ENCODE peak calls at places on chromosome 4, in ten cellular contexts. One of them, this sample, is unnamed.

GRCh38 chr4:11543710-11544109 is 115.0 kb upstream of the HS3ST1 start:
- DNase-seq in neural progenitor cell: no peak
- DNase-seq in CD8-positive, alpha-beta T cell: no peak
- DNase-seq in HFF-Myc: no peak
- DNase-seq in left ventricle myocardium superior: no peak
- DNase-seq in iris pigment epithelial cell: peak
- DNase-seq in stimulated activated naive CD8-positive, alpha-beta T cell treated with anti-CD3 and anti-CD28 coated beads, Interleukin-15, Interleukin-2, amounts not matched to agents 100 U/mL and 50 U/mL, for 24 hours: no peak
- DNase-seq in stimulated activated CD4-positive, alpha-beta T cell treated with anti-CD3 and anti-CD28 coated beads, Interleukin-2, amount 100 ng/mL, for 48 hours: no peak
- DNase-seq in NCI-H2171: no peak
- DNase-seq in heart left ventricle: no peak
- DNase-seq in this sample: no peak

GRCh38 chr4:76704133-76704881 is 193.6 kb downstream of the SOWAHB start:
- DNase-seq in neural progenitor cell: no peak
- DNase-seq in CD8-positive, alpha-beta T cell: no peak
- DNase-seq in HFF-Myc: no peak
- DNase-seq in left ventricle myocardium superior: no peak
- DNase-seq in iris pigment epithelial cell: peak
- DNase-seq in stimulated activated naive CD8-positive, alpha-beta T cell treated with anti-CD3 and anti-CD28 coated beads, Interleukin-15, Interleukin-2, amounts not matched to agents 100 U/mL and 50 U/mL, for 24 hours: no peak
- DNase-seq in stimulated activated CD4-positive, alpha-beta T cell treated with anti-CD3 and anti-CD28 coated beads, Interleukin-2, amount 100 ng/mL, for 48 hours: no peak
- DNase-seq in NCI-H2171: no peak
- DNase-seq in heart left ventricle: no peak
- DNase-seq in this sample: no peak

GRCh38 chr4:54232151-54232688 is 3.1 kb downstream of the PDGFRA start:
- DNase-seq in neural progenitor cell: peak
- DNase-seq in CD8-positive, alpha-beta T cell: no peak
- DNase-seq in HFF-Myc: no peak
- DNase-seq in left ventricle myocardium superior: peak
- DNase-seq in iris pigment epithelial cell: peak
- DNase-seq in stimulated activated naive CD8-positive, alpha-beta T cell treated with anti-CD3 and anti-CD28 coated beads, Interleukin-15, Interleukin-2, amounts not matched to agents 100 U/mL and 50 U/mL, for 24 hours: no peak
- DNase-seq in stimulated activated CD4-positive, alpha-beta T cell treated with anti-CD3 and anti-CD28 coated beads, Interleukin-2, amount 100 ng/mL, for 48 hours: no peak
- DNase-seq in NCI-H2171: no peak
- DNase-seq in heart left ventricle: no peak
- DNase-seq in this sample: no peak

GRCh38 chr4:6288871-6289270 is 19.2 kb downstream of the WFS1 start:
- DNase-seq in neural progenitor cell: no peak
- DNase-seq in CD8-positive, alpha-beta T cell: no peak
- DNase-seq in HFF-Myc: no peak
- DNase-seq in left ventricle myocardium superior: peak
- DNase-seq in iris pigment epithelial cell: no peak
- DNase-seq in stimulated activated naive CD8-positive, alpha-beta T cell treated with anti-CD3 and anti-CD28 coated beads, Interleukin-15, Interleukin-2, amounts not matched to agents 100 U/mL and 50 U/mL, for 24 hours: no peak
- DNase-seq in stimulated activated CD4-positive, alpha-beta T cell treated with anti-CD3 and anti-CD28 coated beads, Interleukin-2, amount 100 ng/mL, for 48 hours: no peak
- DNase-seq in NCI-H2171: no peak
- DNase-seq in heart left ventricle: no peak
- DNase-seq in this sample: no peak

GRCh38 chr4:88158360-88159136 is at the start of gene ABCG2:
- DNase-seq in neural progenitor cell: peak
- DNase-seq in CD8-positive, alpha-beta T cell: no peak
- DNase-seq in HFF-Myc: peak
- DNase-seq in left ventricle myocardium superior: peak
- DNase-seq in iris pigment epithelial cell: peak
- DNase-seq in stimulated activated naive CD8-positive, alpha-beta T cell treated with anti-CD3 and anti-CD28 coated beads, Interleukin-15, Interleukin-2, amounts not matched to agents 100 U/mL and 50 U/mL, for 24 hours: peak
- DNase-seq in stimulated activated CD4-positive, alpha-beta T cell treated with anti-CD3 and anti-CD28 coated beads, Interleukin-2, amount 100 ng/mL, for 48 hours: peak
- DNase-seq in NCI-H2171: no peak
- DNase-seq in heart left ventricle: peak
- DNase-seq in this sample: peak

GRCh38 chr4:169583563-169583962 is 28.8 kb downstream of the NEK1 start:
- DNase-seq in neural progenitor cell: no peak
- DNase-seq in CD8-positive, alpha-beta T cell: no peak
- DNase-seq in HFF-Myc: peak
- DNase-seq in left ventricle myocardium superior: no peak
- DNase-seq in iris pigment epithelial cell: peak
- DNase-seq in stimulated activated naive CD8-positive, alpha-beta T cell treated with anti-CD3 and anti-CD28 coated beads, Interleukin-15, Interleukin-2, amounts not matched to agents 100 U/mL and 50 U/mL, for 24 hours: no peak
- DNase-seq in stimulated activated CD4-positive, alpha-beta T cell treated with anti-CD3 and anti-CD28 coated beads, Interleukin-2, amount 100 ng/mL, for 48 hours: no peak
- DNase-seq in NCI-H2171: no peak
- DNase-seq in heart left ventricle: no peak
- DNase-seq in this sample: no peak

GRCh38 chr4:179415016-179415841 is 1973.0 kb upstream of the AGA start:
- DNase-seq in neural progenitor cell: no peak
- DNase-seq in CD8-positive, alpha-beta T cell: no peak
- DNase-seq in HFF-Myc: no peak
- DNase-seq in left ventricle myocardium superior: no peak
- DNase-seq in iris pigment epithelial cell: peak
- DNase-seq in stimulated activated naive CD8-positive, alpha-beta T cell treated with anti-CD3 and anti-CD28 coated beads, Interleukin-15, Interleukin-2, amounts not matched to agents 100 U/mL and 50 U/mL, for 24 hours: no peak
- DNase-seq in stimulated activated CD4-positive, alpha-beta T cell treated with anti-CD3 and anti-CD28 coated beads, Interleukin-2, amount 100 ng/mL, for 48 hours: no peak
- DNase-seq in NCI-H2171: no peak
- DNase-seq in heart left ventricle: no peak
- DNase-seq in this sample: no peak

GRCh38 chr4:19329631-19330030 is 922.1 kb upstream of the SLIT2 start:
- DNase-seq in neural progenitor cell: no peak
- DNase-seq in CD8-positive, alpha-beta T cell: no peak
- DNase-seq in HFF-Myc: peak
- DNase-seq in left ventricle myocardium superior: no peak
- DNase-seq in iris pigment epithelial cell: peak
- DNase-seq in stimulated activated naive CD8-positive, alpha-beta T cell treated with anti-CD3 and anti-CD28 coated beads, Interleukin-15, Interleukin-2, amounts not matched to agents 100 U/mL and 50 U/mL, for 24 hours: no peak
- DNase-seq in stimulated activated CD4-positive, alpha-beta T cell treated with anti-CD3 and anti-CD28 coated beads, Interleukin-2, amount 100 ng/mL, for 48 hours: no peak
- DNase-seq in NCI-H2171: peak
- DNase-seq in heart left ventricle: no peak
- DNase-seq in this sample: no peak

GRCh38 chr4:75289843-75290616 is 224.2 kb downstream of the RCHY1 start:
- DNase-seq in neural progenitor cell: peak
- DNase-seq in CD8-positive, alpha-beta T cell: no peak
- DNase-seq in HFF-Myc: no peak
- DNase-seq in left ventricle myocardium superior: no peak
- DNase-seq in iris pigment epithelial cell: peak
- DNase-seq in stimulated activated naive CD8-positive, alpha-beta T cell treated with anti-CD3 and anti-CD28 coated beads, Interleukin-15, Interleukin-2, amounts not matched to agents 100 U/mL and 50 U/mL, for 24 hours: no peak
- DNase-seq in stimulated activated CD4-positive, alpha-beta T cell treated with anti-CD3 and anti-CD28 coated beads, Interleukin-2, amount 100 ng/mL, for 48 hours: no peak
- DNase-seq in NCI-H2171: no peak
- DNase-seq in heart left ventricle: no peak
- DNase-seq in this sample: no peak

GRCh38 chr4:174444390-174444789 is 77.9 kb downstream of the HPGD start:
- DNase-seq in neural progenitor cell: no peak
- DNase-seq in CD8-positive, alpha-beta T cell: no peak
- DNase-seq in HFF-Myc: no peak
- DNase-seq in left ventricle myocardium superior: no peak
- DNase-seq in iris pigment epithelial cell: no peak
- DNase-seq in stimulated activated naive CD8-positive, alpha-beta T cell treated with anti-CD3 and anti-CD28 coated beads, Interleukin-15, Interleukin-2, amounts not matched to agents 100 U/mL and 50 U/mL, for 24 hours: no peak
- DNase-seq in stimulated activated CD4-positive, alpha-beta T cell treated with anti-CD3 and anti-CD28 coated beads, Interleukin-2, amount 100 ng/mL, for 48 hours: no peak
- DNase-seq in NCI-H2171: no peak
- DNase-seq in heart left ventricle: no peak
- DNase-seq in this sample: no peak

GRCh38 chr4:158129649-158130048 is 43.2 kb downstream of the GASK1B start:
- DNase-seq in neural progenitor cell: no peak
- DNase-seq in CD8-positive, alpha-beta T cell: no peak
- DNase-seq in HFF-Myc: no peak
- DNase-seq in left ventricle myocardium superior: no peak
- DNase-seq in iris pigment epithelial cell: peak
- DNase-seq in stimulated activated naive CD8-positive, alpha-beta T cell treated with anti-CD3 and anti-CD28 coated beads, Interleukin-15, Interleukin-2, amounts not matched to agents 100 U/mL and 50 U/mL, for 24 hours: no peak
- DNase-seq in stimulated activated CD4-positive, alpha-beta T cell treated with anti-CD3 and anti-CD28 coated beads, Interleukin-2, amount 100 ng/mL, for 48 hours: no peak
- DNase-seq in NCI-H2171: no peak
- DNase-seq in heart left ventricle: no peak
- DNase-seq in this sample: no peak

GRCh38 chr4:4396628-4397440 is 9.9 kb downstream of the NSG1 start:
- DNase-seq in neural progenitor cell: no peak
- DNase-seq in CD8-positive, alpha-beta T cell: no peak
- DNase-seq in HFF-Myc: no peak
- DNase-seq in left ventricle myocardium superior: no peak
- DNase-seq in iris pigment epithelial cell: peak
- DNase-seq in stimulated activated naive CD8-positive, alpha-beta T cell treated with anti-CD3 and anti-CD28 coated beads, Interleukin-15, Interleukin-2, amounts not matched to agents 100 U/mL and 50 U/mL, for 24 hours: no peak
- DNase-seq in stimulated activated CD4-positive, alpha-beta T cell treated with anti-CD3 and anti-CD28 coated beads, Interleukin-2, amount 100 ng/mL, for 48 hours: no peak
- DNase-seq in NCI-H2171: no peak
- DNase-seq in heart left ventricle: no peak
- DNase-seq in this sample: no peak

GRCh38 chr4:130703211-130703920 is 1607.4 kb downstream of the C4orf33 start:
- DNase-seq in neural progenitor cell: no peak
- DNase-seq in CD8-positive, alpha-beta T cell: no peak
- DNase-seq in HFF-Myc: no peak
- DNase-seq in left ventricle myocardium superior: no peak
- DNase-seq in iris pigment epithelial cell: no peak
- DNase-seq in stimulated activated naive CD8-positive, alpha-beta T cell treated with anti-CD3 and anti-CD28 coated beads, Interleukin-15, Interleukin-2, amounts not matched to agents 100 U/mL and 50 U/mL, for 24 hours: no peak
- DNase-seq in stimulated activated CD4-positive, alpha-beta T cell treated with anti-CD3 and anti-CD28 coated beads, Interleukin-2, amount 100 ng/mL, for 48 hours: no peak
- DNase-seq in NCI-H2171: no peak
- DNase-seq in heart left ventricle: no peak
- DNase-seq in this sample: no peak

GRCh38 chr4:1752284-1753041 is 31.1 kb downstream of the TACC3 start:
- DNase-seq in neural progenitor cell: no peak
- DNase-seq in CD8-positive, alpha-beta T cell: no peak
- DNase-seq in HFF-Myc: no peak
- DNase-seq in left ventricle myocardium superior: no peak
- DNase-seq in iris pigment epithelial cell: peak
- DNase-seq in stimulated activated naive CD8-positive, alpha-beta T cell treated with anti-CD3 and anti-CD28 coated beads, Interleukin-15, Interleukin-2, amounts not matched to agents 100 U/mL and 50 U/mL, for 24 hours: peak
- DNase-seq in stimulated activated CD4-positive, alpha-beta T cell treated with anti-CD3 and anti-CD28 coated beads, Interleukin-2, amount 100 ng/mL, for 48 hours: peak
- DNase-seq in NCI-H2171: no peak
- DNase-seq in heart left ventricle: no peak
- DNase-seq in this sample: no peak

GRCh38 chr4:135718019-135718418 is 1516.4 kb upstream of the PABPC4L start:
- DNase-seq in neural progenitor cell: no peak
- DNase-seq in CD8-positive, alpha-beta T cell: no peak
- DNase-seq in HFF-Myc: no peak
- DNase-seq in left ventricle myocardium superior: no peak
- DNase-seq in iris pigment epithelial cell: peak
- DNase-seq in stimulated activated naive CD8-positive, alpha-beta T cell treated with anti-CD3 and anti-CD28 coated beads, Interleukin-15, Interleukin-2, amounts not matched to agents 100 U/mL and 50 U/mL, for 24 hours: no peak
- DNase-seq in stimulated activated CD4-positive, alpha-beta T cell treated with anti-CD3 and anti-CD28 coated beads, Interleukin-2, amount 100 ng/mL, for 48 hours: no peak
- DNase-seq in NCI-H2171: no peak
- DNase-seq in heart left ventricle: no peak
- DNase-seq in this sample: peak

GRCh38 chr4:3301450-3302163 is 8.8 kb downstream of the RGS12 start:
- DNase-seq in neural progenitor cell: no peak
- DNase-seq in CD8-positive, alpha-beta T cell: no peak
- DNase-seq in HFF-Myc: no peak
- DNase-seq in left ventricle myocardium superior: no peak
- DNase-seq in iris pigment epithelial cell: no peak
- DNase-seq in stimulated activated naive CD8-positive, alpha-beta T cell treated with anti-CD3 and anti-CD28 coated beads, Interleukin-15, Interleukin-2, amounts not matched to agents 100 U/mL and 50 U/mL, for 24 hours: no peak
- DNase-seq in stimulated activated CD4-positive, alpha-beta T cell treated with anti-CD3 and anti-CD28 coated beads, Interleukin-2, amount 100 ng/mL, for 48 hours: no peak
- DNase-seq in NCI-H2171: no peak
- DNase-seq in heart left ventricle: no peak
- DNase-seq in this sample: no peak

GRCh38 chr4:2672700-2673099 is 83.4 kb downstream of the TNIP2 start:
- DNase-seq in neural progenitor cell: no peak
- DNase-seq in CD8-positive, alpha-beta T cell: no peak
- DNase-seq in HFF-Myc: no peak
- DNase-seq in left ventricle myocardium superior: no peak
- DNase-seq in iris pigment epithelial cell: no peak
- DNase-seq in stimulated activated naive CD8-positive, alpha-beta T cell treated with anti-CD3 and anti-CD28 coated beads, Interleukin-15, Interleukin-2, amounts not matched to agents 100 U/mL and 50 U/mL, for 24 hours: no peak
- DNase-seq in stimulated activated CD4-positive, alpha-beta T cell treated with anti-CD3 and anti-CD28 coated beads, Interleukin-2, amount 100 ng/mL, for 48 hours: no peak
- DNase-seq in NCI-H2171: no peak
- DNase-seq in heart left ventricle: no peak
- DNase-seq in this sample: no peak

GRCh38 chr4:76212851-76213414 is 691 bp downstream of the SCARB2 start:
- DNase-seq in neural progenitor cell: peak
- DNase-seq in CD8-positive, alpha-beta T cell: peak
- DNase-seq in HFF-Myc: no peak
- DNase-seq in left ventricle myocardium superior: no peak
- DNase-seq in iris pigment epithelial cell: peak
- DNase-seq in stimulated activated naive CD8-positive, alpha-beta T cell treated with anti-CD3 and anti-CD28 coated beads, Interleukin-15, Interleukin-2, amounts not matched to agents 100 U/mL and 50 U/mL, for 24 hours: peak
- DNase-seq in stimulated activated CD4-positive, alpha-beta T cell treated with anti-CD3 and anti-CD28 coated beads, Interleukin-2, amount 100 ng/mL, for 48 hours: peak
- DNase-seq in NCI-H2171: no peak
- DNase-seq in heart left ventricle: no peak
- DNase-seq in this sample: no peak

GRCh38 chr4:6763330-6763851 is 19.1 kb upstream of the KIAA0232 start:
- DNase-seq in neural progenitor cell: no peak
- DNase-seq in CD8-positive, alpha-beta T cell: no peak
- DNase-seq in HFF-Myc: no peak
- DNase-seq in left ventricle myocardium superior: no peak
- DNase-seq in iris pigment epithelial cell: no peak
- DNase-seq in stimulated activated naive CD8-positive, alpha-beta T cell treated with anti-CD3 and anti-CD28 coated beads, Interleukin-15, Interleukin-2, amounts not matched to agents 100 U/mL and 50 U/mL, for 24 hours: no peak
- DNase-seq in stimulated activated CD4-positive, alpha-beta T cell treated with anti-CD3 and anti-CD28 coated beads, Interleukin-2, amount 100 ng/mL, for 48 hours: no peak
- DNase-seq in NCI-H2171: no peak
- DNase-seq in heart left ventricle: no peak
- DNase-seq in this sample: peak

GRCh38 chr4:47160095-47160494 is 128.7 kb downstream of the GABRB1 start:
- DNase-seq in neural progenitor cell: no peak
- DNase-seq in CD8-positive, alpha-beta T cell: no peak
- DNase-seq in HFF-Myc: no peak
- DNase-seq in left ventricle myocardium superior: no peak
- DNase-seq in iris pigment epithelial cell: peak
- DNase-seq in stimulated activated naive CD8-positive, alpha-beta T cell treated with anti-CD3 and anti-CD28 coated beads, Interleukin-15, Interleukin-2, amounts not matched to agents 100 U/mL and 50 U/mL, for 24 hours: no peak
- DNase-seq in stimulated activated CD4-positive, alpha-beta T cell treated with anti-CD3 and anti-CD28 coated beads, Interleukin-2, amount 100 ng/mL, for 48 hours: no peak
- DNase-seq in NCI-H2171: no peak
- DNase-seq in heart left ventricle: no peak
- DNase-seq in this sample: no peak

GRCh38 chr4:88040707-88041106 is 33.3 kb downstream of the PKD2 start:
- DNase-seq in neural progenitor cell: no peak
- DNase-seq in CD8-positive, alpha-beta T cell: no peak
- DNase-seq in HFF-Myc: no peak
- DNase-seq in left ventricle myocardium superior: no peak
- DNase-seq in iris pigment epithelial cell: no peak
- DNase-seq in stimulated activated naive CD8-positive, alpha-beta T cell treated with anti-CD3 and anti-CD28 coated beads, Interleukin-15, Interleukin-2, amounts not matched to agents 100 U/mL and 50 U/mL, for 24 hours: no peak
- DNase-seq in stimulated activated CD4-positive, alpha-beta T cell treated with anti-CD3 and anti-CD28 coated beads, Interleukin-2, amount 100 ng/mL, for 48 hours: no peak
- DNase-seq in NCI-H2171: no peak
- DNase-seq in heart left ventricle: no peak
- DNase-seq in this sample: no peak

GRCh38 chr4:119172223-119172622 is 36.6 kb downstream of the MYOZ2 start:
- DNase-seq in neural progenitor cell: no peak
- DNase-seq in CD8-positive, alpha-beta T cell: no peak
- DNase-seq in HFF-Myc: no peak
- DNase-seq in left ventricle myocardium superior: no peak
- DNase-seq in iris pigment epithelial cell: no peak
- DNase-seq in stimulated activated naive CD8-positive, alpha-beta T cell treated with anti-CD3 and anti-CD28 coated beads, Interleukin-15, Interleukin-2, amounts not matched to agents 100 U/mL and 50 U/mL, for 24 hours: no peak
- DNase-seq in stimulated activated CD4-positive, alpha-beta T cell treated with anti-CD3 and anti-CD28 coated beads, Interleukin-2, amount 100 ng/mL, for 48 hours: no peak
- DNase-seq in NCI-H2171: no peak
- DNase-seq in heart left ventricle: no peak
- DNase-seq in this sample: no peak

GRCh38 chr4:73709461-73710033 is 30.8 kb upstream of the CXCL8 start:
- DNase-seq in neural progenitor cell: no peak
- DNase-seq in CD8-positive, alpha-beta T cell: no peak
- DNase-seq in HFF-Myc: no peak
- DNase-seq in left ventricle myocardium superior: no peak
- DNase-seq in iris pigment epithelial cell: no peak
- DNase-seq in stimulated activated naive CD8-positive, alpha-beta T cell treated with anti-CD3 and anti-CD28 coated beads, Interleukin-15, Interleukin-2, amounts not matched to agents 100 U/mL and 50 U/mL, for 24 hours: no peak
- DNase-seq in stimulated activated CD4-positive, alpha-beta T cell treated with anti-CD3 and anti-CD28 coated beads, Interleukin-2, amount 100 ng/mL, for 48 hours: no peak
- DNase-seq in NCI-H2171: no peak
- DNase-seq in heart left ventricle: no peak
- DNase-seq in this sample: no peak

GRCh38 chr4:137946423-137946822 is 295.7 kb downstream of the SLC7A11 start:
- DNase-seq in neural progenitor cell: no peak
- DNase-seq in CD8-positive, alpha-beta T cell: no peak
- DNase-seq in HFF-Myc: no peak
- DNase-seq in left ventricle myocardium superior: no peak
- DNase-seq in iris pigment epithelial cell: peak
- DNase-seq in stimulated activated naive CD8-positive, alpha-beta T cell treated with anti-CD3 and anti-CD28 coated beads, Interleukin-15, Interleukin-2, amounts not matched to agents 100 U/mL and 50 U/mL, for 24 hours: no peak
- DNase-seq in stimulated activated CD4-positive, alpha-beta T cell treated with anti-CD3 and anti-CD28 coated beads, Interleukin-2, amount 100 ng/mL, for 48 hours: no peak
- DNase-seq in NCI-H2171: no peak
- DNase-seq in heart left ventricle: no peak
- DNase-seq in this sample: no peak

This sample was measured in T47D.